ENCODE peak calls at places on chromosomes 6 and 20, in six cellular contexts. T, R, J, Q, Y and A are unnamed samples.

GRCh38 chr6:47254906-47255305 is 54.8 kb downstream of the TNFRSF21 start:
- DNase-seq in T (no peak), R (peak; percentile 41), J (no peak), Q (no peak), Y (no peak), A (no peak)

GRCh38 chr6:52877168-52877567 is 32.3 kb downstream of the GSTA3 start:
- DNase-seq in T (no peak), R (peak; percentile 87), J (peak; percentile 29), Q (peak; percentile 94), Y (no peak), A (peak; percentile 81)

GRCh38 chr6:16237242-16237641 is 1.1 kb upstream of the GMPR start:
- DNase-seq in T (no peak), R (no peak), J (no peak), Q (no peak), Y (no peak), A (no peak)

GRCh38 chr6:56749632-56750151 is 107.0 kb upstream of the DST start:
- DNase-seq in T (no peak), R (peak; percentile 91), J (peak; percentile 91), Q (peak; percentile 93), Y (no peak), A (no peak)

GRCh38 chr20:63006611-63007471 is at the start of gene BHLHE23:
- DNase-seq in T (peak; percentile 88), R (no peak), J (no peak), Q (no peak), Y (no peak), A (no peak)

GRCh38 chr6:41423002-41423401 is 87.6 kb downstream of the NCR2 start:
- DNase-seq in T (no peak), R (no peak), J (no peak), Q (no peak), Y (no peak), A (no peak)

GRCh38 chr6:150874184-150874583 is 8.7 kb downstream of the MTHFD1L start:
- DNase-seq in T (no peak), R (no peak), J (no peak), Q (no peak), Y (no peak), A (no peak)

GRCh38 chr6:16201706-16202105 is 36.7 kb upstream of the GMPR start:
- DNase-seq in T (no peak), R (no peak), J (no peak), Q (no peak), Y (no peak), A (no peak)

GRCh38 chr20:10510216-10510615 is 75.1 kb downstream of the SLX4IP start:
- DNase-seq in T (no peak), R (no peak), J (no peak), Q (no peak), Y (no peak), A (no peak)

GRCh38 chr20:10508468-10509251 is 73.6 kb downstream of the SLX4IP start:
- DNase-seq in T (no peak), R (no peak), J (no peak), Q (peak; percentile 56), Y (peak; percentile 53), A (no peak)

GRCh38 chr20:10508060-10508459 is 73.0 kb downstream of the SLX4IP start:
- DNase-seq in T (no peak), R (peak; percentile 37), J (peak; percentile 93), Q (peak; percentile 49), Y (no peak), A (no peak)

GRCh38 chr20:10511166-10511506 is 76.0 kb downstream of the SLX4IP start:
- DNase-seq in T (no peak), R (no peak), J (no peak), Q (no peak), Y (no peak), A (no peak)

GRCh38 chr20:10509411-10509810 is 74.3 kb downstream of the SLX4IP start:
- DNase-seq in T (no peak), R (no peak), J (no peak), Q (no peak), Y (no peak), A (no peak)
- TF ChIP-seq EZH2phosphoT487 in T (no peak), R (no peak), J (no peak), Q (no peak), Y (no peak), A (no peak)

GRCh38 chr6:148649454-148649963 is 97.3 kb upstream of the UST start:
- DNase-seq in T (no peak), R (no peak), J (no peak), Q (no peak), Y (no peak), A (no peak)

GRCh38 chr6:148653138-148653776 is 93.6 kb upstream of the UST start:
- DNase-seq in T (peak; percentile 51), R (peak; percentile 33), J (peak; percentile 19), Q (no peak), Y (no peak), A (no peak)

GRCh38 chr6:148650941-148651540 is 95.8 kb upstream of the UST start:
- DNase-seq in T (no peak), R (no peak), J (no peak), Q (no peak), Y (no peak), A (no peak)

DNA sequence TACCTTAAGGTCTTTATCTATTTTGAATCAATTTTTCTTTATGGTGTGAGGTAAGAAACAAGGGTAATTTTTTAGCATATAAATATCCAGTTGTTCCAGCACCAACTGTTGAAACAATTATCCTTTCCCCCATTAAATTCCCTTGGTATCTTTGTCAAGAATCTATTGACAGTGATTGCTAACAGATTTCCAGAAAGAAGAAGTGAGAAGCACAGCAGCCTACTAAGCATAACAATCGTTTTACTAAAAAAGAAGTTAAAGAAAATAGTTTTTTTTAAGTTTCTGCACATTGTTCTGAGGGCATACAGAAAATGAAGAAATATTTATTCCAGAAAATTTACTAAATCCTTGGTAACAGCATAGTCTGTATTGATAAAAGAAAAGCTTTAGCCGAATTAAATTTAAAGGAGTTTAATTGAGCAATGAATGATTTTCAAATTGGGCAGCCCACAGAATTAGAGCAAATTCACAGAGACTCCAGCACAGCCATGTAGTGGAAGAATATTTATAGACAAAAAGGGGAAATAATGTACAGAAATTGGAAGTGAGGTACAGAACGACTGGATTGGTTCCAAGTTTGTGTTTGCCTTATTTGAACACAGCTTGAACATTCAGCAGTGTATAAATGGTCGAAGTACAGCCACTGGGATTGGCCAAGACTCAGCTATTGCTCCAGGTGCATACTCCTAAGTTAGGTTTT is 97.9 kb upstream of the UST start:
- DNase-seq in T (no peak), R (no peak), J (no peak), Q (no peak), Y (no peak), A (no peak)
- H3K4me2 ChIP-seq in T (no peak overlapping the region), R (no peak overlapping the region), J (no peak overlapping the region), Q (no peak overlapping the region), Y (no peak overlapping the region), A (no peak overlapping the region)

DNA sequence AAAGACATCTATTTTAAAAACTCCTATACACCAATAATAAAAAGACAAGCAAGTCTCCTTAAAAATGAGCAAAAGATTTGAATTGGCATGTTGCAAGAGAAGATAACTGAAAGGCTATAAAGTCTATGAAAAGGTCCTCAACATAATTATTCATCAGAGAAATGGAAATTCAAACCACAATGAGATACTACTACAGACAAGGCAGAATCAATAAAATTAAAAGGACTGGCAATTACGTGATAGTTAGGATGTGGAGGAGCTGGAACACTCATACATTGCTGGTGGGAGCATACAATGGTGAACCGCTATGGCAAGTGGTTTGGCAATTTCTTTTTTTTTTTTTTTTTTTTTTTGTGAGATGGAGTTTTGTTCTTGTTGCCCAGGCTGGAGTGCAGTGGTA is 43.8 kb upstream of the KIF13A start:
- DNase-seq in T (no peak), R (no peak), J (no peak), Q (no peak), Y (no peak), A (no peak)
- H3K9ac ChIP-seq in T (no peak overlapping the region), R (no peak overlapping the region), J (no peak overlapping the region), Q (no peak overlapping the region), Y (no peak overlapping the region), A (no peak overlapping the region)

DNA sequence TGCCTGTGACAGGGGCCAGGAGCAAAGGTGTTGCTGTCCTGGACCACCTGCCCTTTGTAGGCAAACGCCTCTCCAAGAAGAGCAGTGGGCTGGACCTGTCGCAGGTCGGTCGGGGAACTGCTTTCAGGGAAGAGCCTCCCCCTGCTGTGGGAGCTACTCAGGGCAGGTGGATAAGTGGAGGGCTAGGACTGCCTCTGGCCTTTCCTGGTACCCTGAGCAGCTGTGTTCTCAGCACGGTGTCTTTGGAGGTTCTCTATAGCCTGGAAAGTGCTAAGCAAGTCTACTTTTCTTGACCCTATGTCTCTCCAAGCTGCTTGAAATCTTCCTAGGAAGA is 35.0 kb downstream of the BPIFB1 start:
- DNase-seq in T (no peak), R (no peak), J (no peak), Q (no peak), Y (no peak), A (no peak)
- TF ChIP-seq EZH2phosphoT487 in T (no peak), R (no peak), J (no peak), Q (no peak), Y (no peak), A (no peak)

DNA sequence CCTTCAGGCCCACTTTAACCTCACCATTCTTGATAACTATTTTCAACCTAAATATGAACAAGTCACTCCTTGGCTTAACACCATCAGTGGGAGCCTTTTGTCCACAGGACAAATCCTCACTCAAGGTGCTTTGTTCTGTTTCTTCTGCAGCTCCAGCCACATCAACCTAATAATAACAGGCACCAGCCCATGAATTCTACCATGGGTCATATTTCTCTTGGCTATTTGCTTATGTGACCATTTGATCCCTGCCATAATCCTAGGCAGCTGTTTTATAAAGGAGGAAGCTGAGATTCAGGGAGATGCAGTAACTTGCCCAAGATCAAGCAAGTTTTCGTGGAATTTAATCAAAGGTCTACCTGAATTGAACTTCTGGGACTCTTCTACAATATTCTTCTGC is 561.3 kb downstream of the DHX35 start:
- DNase-seq in T (no peak), R (no peak), J (no peak), Q (no peak), Y (no peak), A (no peak)
- H3K4me2 ChIP-seq in T (no peak overlapping the region), R (no peak overlapping the region), J (no peak overlapping the region), Q (no peak overlapping the region), Y (no peak overlapping the region), A (no peak overlapping the region)